ENCODE peak calls at places on chromosome X, in five cellular contexts. K is kidney tubule cell; F is AG08395; M is CD8-positive, alpha-beta T cell; I is NCI-H1048. C is an unnamed sample.
A peak's percentile ranks its signal among the peaks of the same experiment; 100 is the strongest.

GRCh38 chrX:12673487-12673886 is 117.7 kb upstream of the PRPS2 start:
- DNase-seq in K (no peak), F (no peak), M (no peak), I (no peak), C (no peak)

GRCh38 chrX:36909584-36909983 is 98.6 kb upstream of the FAM47C start:
- DNase-seq in K (peak; percentile 9), F (no peak), M (no peak), I (no peak), C (no peak)

GRCh38 chrX:112636288-112636687 is 43.5 kb downstream of the LHFPL1 start:
- DNase-seq in K (peak; percentile 44), F (peak; percentile 5), M (no peak), I (no peak), C (no peak)

GRCh38 chrX:47502591-47503222 is 19.7 kb upstream of the ZNF41 start:
- DNase-seq in K (no peak), F (peak; percentile 46), M (no peak), I (no peak), C (no peak)

GRCh38 chrX:81202413-81202794 is 502 bp downstream of the SH3BGRL start:
- DNase-seq in K (peak; percentile 5), F (peak; percentile 4), M (no peak), I (no peak), C (no peak)

GRCh38 chrX:18424482-18425198 is 768 bp upstream of the CDKL5 start:
- DNase-seq in K (peak; percentile 61), F (no peak), M (peak; percentile 9), I (no peak), C (no peak)

GRCh38 chrX:34778961-34779360 is 121.9 kb upstream of the TMEM47 start:
- DNase-seq in K (peak; percentile 76), F (peak; percentile 64), M (no peak), I (no peak), C (no peak)

GRCh38 chrX:10726647-10727046 is 106.3 kb upstream of the MID1 start:
- DNase-seq in K (peak; percentile 73), F (peak; percentile 70), M (no peak), I (no peak), C (no peak)

GRCh38 chrX:19674041-19674769 is 158.9 kb upstream of the MAP3K15 start:
- DNase-seq in K (no peak), F (no peak), M (no peak), I (no peak), C (no peak)

GRCh38 chrX:96689951-96690350 is 5.3 kb downstream of the DIAPH2 start:
- DNase-seq in K (no peak), F (no peak), M (no peak), I (no peak), C (no peak)

GRCh38 chrX:51002160-51002632 is 91.7 kb downstream of the BMP15 start:
- DNase-seq in K (no peak), F (no peak), M (no peak), I (no peak), C (no peak)

GRCh38 chrX:11558972-11559371 is 106.7 kb downstream of the ARHGAP6 start:
- DNase-seq in K (peak; percentile 20), F (no peak), M (peak; percentile 3), I (no peak), C (no peak)

GRCh38 chrX:12497832-12498591 is 293.2 kb upstream of the PRPS2 start:
- DNase-seq in K (no peak), F (no peak), M (no peak), I (no peak), C (no peak)

GRCh38 chrX:109889289-109890006 is 113.5 kb upstream of the TMEM164 start:
- DNase-seq in K (no peak), F (peak; percentile 34), M (no peak), I (no peak), C (no peak)

GRCh38 chrX:103664363-103664762 is 22.1 kb downstream of the MORF4L2 start:
- DNase-seq in K (no peak), F (no peak), M (no peak), I (no peak), C (no peak)

GRCh38 chrX:12975999-12976558 is 1.2 kb downstream of the TMSB4X start:
- DNase-seq in K (peak; percentile 46), F (no peak), M (no peak), I (no peak), C (no peak)

GRCh38 chrX:926070-926469 is 286.4 kb downstream of the CRLF2 start:
- DNase-seq in K (no peak), F (no peak), M (no peak), I (no peak), C (no peak)

GRCh38 chrX:141952603-141953002 is 48.9 kb downstream of the MAGEC1 start:
- DNase-seq in K (no peak), F (no peak), M (no peak), I (no peak), C (no peak)

GRCh38 chrX:97633798-97634197 is 750.1 kb downstream of the RPA4 start:
- DNase-seq in K (no peak), F (no peak), M (no peak), I (no peak), C (no peak)

C was measured in mucosa of gallbladder.